ENCODE peak calls at places on chromosomes 4 and X, in six cellular contexts. G is GM23338, A is HCT116, O is OCI-LY7, Y is SK-N-SH, W is MM.1S. S is an unnamed sample.
A peak's percentile ranks its signal among the peaks of the same experiment; 100 is the strongest.

GRCh38 chrX:74613350-74614192 is 853 bp downstream of the RLIM start:
- DNase-seq in W (no peak), O (peak; percentile 39), A (no peak), Y (peak; percentile 26), G (peak; percentile 19), S (peak; percentile 20)

GRCh38 chr4:19807505-19807904 is 444.2 kb upstream of the SLIT2 start:
- DNase-seq in Y (no peak), W (no peak), O (no peak), A (no peak), G (no peak), S (peak; percentile 11)

GRCh38 chrX:12949927-12950656 is 24.8 kb upstream of the TMSB4X start:
- DNase-seq in G (no peak), W (peak; percentile 63), A (no peak), Y (no peak), O (peak; percentile 84), S (peak; percentile 72)

GRCh38 chr4:145179201-145179860 is 1.1 kb downstream of the OTUD4 start:
- DNase-seq in Y (peak; percentile 77), A (peak; percentile 26), O (peak; percentile 71), W (peak; percentile 88), G (peak; percentile 48), S (peak; percentile 86)

GRCh38 chrX:152915541-152916241 is 17.8 kb downstream of the ZNF185 start:
- DNase-seq in O (peak; percentile 31), A (peak; percentile 18), W (peak; percentile 9), G (peak; percentile 67), Y (peak; percentile 77), S (peak; percentile 52)

GRCh38 chr4:38489924-38490639 is 173.9 kb upstream of the KLF3 start:
- DNase-seq in W (no peak), A (no peak), O (no peak), G (peak; percentile 19), Y (no peak), S (peak; percentile 37)

GRCh38 chr4:100848865-100849264 is 331.0 kb upstream of the EMCN start:
- DNase-seq in Y (no peak), G (peak; percentile 48), A (peak; percentile 38), O (peak; percentile 4), W (no peak), S (peak; percentile 34)

GRCh38 chrX:153732406-153732805 is 7.8 kb downstream of the ABCD1 start:
- DNase-seq in A (no peak), G (no peak), O (no peak), W (no peak), Y (no peak), S (no peak)

GRCh38 chr4:152945639-152946038 is 9.5 kb downstream of the FHDC1 start:
- DNase-seq in W (no peak), Y (no peak), G (no peak), O (no peak), A (no peak), S (no peak)

GRCh38 chr4:152943673-152944072 is 7.5 kb downstream of the FHDC1 start:
- DNase-seq in O (no peak), A (no peak), G (no peak), W (no peak), Y (no peak), S (peak; percentile 27)

GRCh38 chr4:152942346-152942745 is 6.2 kb downstream of the FHDC1 start:
- DNase-seq in W (no peak), Y (no peak), A (no peak), O (no peak), G (no peak), S (no peak)

GRCh38 chr4:152946460-152946859 is 10.3 kb downstream of the FHDC1 start:
- DNase-seq in G (no peak), A (no peak), W (no peak), Y (no peak), O (no peak), S (no peak)

DNA sequence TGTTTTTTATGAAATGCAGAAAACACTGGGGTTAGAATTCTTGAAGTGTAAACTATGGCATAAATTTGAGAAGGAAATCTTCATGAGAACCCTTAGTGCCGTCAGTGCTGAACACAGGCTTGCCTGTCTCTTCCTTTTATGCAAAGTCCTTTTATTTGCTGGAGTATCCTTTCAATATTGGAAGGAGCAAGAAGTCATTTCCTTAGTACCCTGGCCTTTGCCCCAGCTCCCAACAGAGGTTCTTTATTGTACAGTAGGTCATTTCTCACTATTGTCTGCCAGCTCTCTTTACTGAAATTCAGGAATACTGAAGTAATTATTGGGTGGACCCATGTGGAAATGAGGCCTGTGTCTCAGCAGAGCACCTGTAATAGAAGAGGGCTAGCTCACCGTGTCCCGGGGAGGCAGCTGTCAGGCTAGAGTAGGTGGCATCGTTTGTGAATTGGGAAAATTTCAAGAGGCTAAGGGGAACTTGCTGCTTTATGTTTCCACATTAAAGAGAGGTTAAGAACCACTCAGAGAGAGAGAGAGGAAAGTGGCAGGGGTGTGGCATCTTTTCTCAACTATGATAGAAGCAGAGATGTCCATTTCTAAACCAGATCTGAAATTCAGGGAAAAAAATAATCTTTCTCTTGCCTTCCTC is 8.7 kb downstream of the FHDC1 start:
- DNase-seq in G (no peak), W (no peak), A (no peak), O (no peak), Y (no peak), S (no peak)
- TF ChIP-seq EZH2phosphoT487 in G (no peak), W (no peak), A (no peak), O (no peak), Y (no peak), S (no peak)

GRCh38 chrX:40102393-40103381 is 4.9 kb upstream of the BCOR start:
- DNase-seq in A (no peak), W (no peak), O (no peak), G (no peak), Y (no peak), S (peak; percentile 46)

GRCh38 chrX:40105016-40105790 is 7.4 kb upstream of the BCOR start:
- DNase-seq in W (peak; percentile 50), A (no peak), G (no peak), O (peak; percentile 74), Y (peak; percentile 64), S (peak; percentile 74)

GRCh38 chrX:40104649-40105015 is 6.9 kb upstream of the BCOR start:
- DNase-seq in A (no peak), W (peak; percentile 38), Y (peak; percentile 60), G (no peak), O (peak; percentile 66), S (peak; percentile 82)

GRCh38 chrX:40105791-40106676 is 8.3 kb upstream of the BCOR start:
- DNase-seq in O (peak; percentile 74), Y (peak; percentile 76), W (peak; percentile 71), G (peak; percentile 76), A (no peak), S (peak; percentile 91)

GRCh38 chrX:40103565-40104323 is 6.0 kb upstream of the BCOR start:
- DNase-seq in O (no peak), G (no peak), A (no peak), Y (no peak), W (no peak), S (peak; percentile 53)
- H3K27ac ChIP-seq in O (no peak overlapping the region), G (no peak overlapping the region), A (peak overlapping the region; percentile 99), Y (no peak overlapping the region), W (no peak overlapping the region), S (peak overlapping the region; percentile 93)

DNA sequence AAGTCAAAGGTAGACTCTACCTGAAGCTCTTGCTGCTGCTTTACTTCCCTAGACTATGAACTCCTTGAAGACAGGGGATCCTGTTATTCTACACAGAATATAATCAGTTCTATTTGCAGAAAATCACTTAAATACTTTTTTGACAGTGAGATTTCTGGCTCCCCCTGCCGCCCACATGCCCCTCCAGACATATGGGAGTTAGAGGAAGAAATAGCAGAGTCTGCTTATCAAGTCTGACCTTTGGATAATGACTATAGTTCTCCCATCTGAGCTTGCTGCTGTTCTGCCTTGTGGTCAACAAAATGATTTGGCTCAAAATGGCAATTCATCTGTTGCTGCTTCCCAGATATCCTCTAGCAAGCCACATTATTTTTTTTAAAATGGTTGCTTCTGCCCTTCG is 101.1 kb downstream of the ENOX2 start:
- DNase-seq in G (peak; percentile 7), A (no peak), W (no peak), O (no peak), Y (no peak), S (peak; percentile 4)
- TF ChIP-seq CTCF in G (peak; percentile 42), A (no peak), W (no peak), O (no peak), Y (peak; percentile 25), S (peak; percentile 5)

GRCh38 chr4:105950701-105951100 is 55.4 kb downstream of the NPNT start:
- DNase-seq in O (no peak), A (no peak), Y (no peak), G (no peak), W (no peak), S (no peak)

GRCh38 chr4:105952596-105952995 is 57.3 kb downstream of the NPNT start:
- DNase-seq in Y (no peak), G (no peak), W (no peak), O (no peak), A (no peak), S (no peak)

GRCh38 chr4:105946771-105947170 is 51.5 kb downstream of the NPNT start:
- DNase-seq in G (no peak), O (no peak), A (no peak), W (no peak), Y (no peak), S (no peak)

GRCh38 chr4:105956566-105956965 is 61.3 kb downstream of the NPNT start:
- DNase-seq in G (no peak), A (no peak), W (no peak), Y (no peak), O (no peak), S (no peak)

DNA sequence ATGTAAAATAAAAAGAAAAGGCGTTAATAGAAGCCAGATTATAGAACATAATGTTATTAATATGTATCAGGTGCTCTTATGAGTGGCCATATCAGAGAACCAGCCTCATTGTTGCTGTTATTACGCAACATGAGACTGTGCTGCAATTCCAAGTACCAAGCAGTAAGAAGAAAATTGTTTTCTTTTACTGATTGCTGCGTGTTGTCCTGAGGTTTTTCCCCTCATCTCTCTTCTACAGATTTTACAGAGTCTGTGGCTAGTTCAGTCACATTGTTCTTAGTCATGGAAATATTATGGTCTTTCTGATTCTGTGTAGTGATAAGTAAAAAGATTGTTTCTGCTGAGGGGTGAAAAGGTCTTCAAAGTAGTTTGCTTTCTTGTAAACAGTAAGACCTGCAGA is 55.9 kb downstream of the NPNT start:
- DNase-seq in G (peak; percentile 41), W (no peak), O (no peak), Y (no peak), A (no peak), S (peak; percentile 27)
- TF ChIP-seq EZH2phosphoT487 in G (no peak), W (no peak), O (no peak), Y (no peak), A (no peak), S (no peak)

DNA sequence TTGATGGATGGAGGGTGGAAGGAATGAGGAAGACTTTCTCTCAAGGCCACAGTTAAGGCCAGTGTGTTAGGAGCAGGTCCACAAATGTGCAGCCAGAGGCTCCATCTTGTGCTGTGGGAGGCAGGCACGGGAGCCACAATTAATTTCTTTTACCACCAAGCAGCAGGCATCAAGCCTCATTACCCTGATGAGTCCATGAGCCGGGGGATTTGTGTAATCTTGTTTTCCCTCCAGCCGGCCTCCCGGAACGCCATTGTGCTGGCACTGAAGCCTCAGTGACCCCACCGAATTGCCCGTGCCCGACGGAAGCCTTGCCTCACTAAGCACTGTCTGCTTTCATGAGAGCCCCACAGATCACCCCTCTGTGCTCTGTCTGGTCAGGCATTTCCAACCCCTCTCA is 154.7 kb upstream of the STX18 start:
- DNase-seq in G (no peak), W (no peak), Y (no peak), A (no peak), O (no peak), S (no peak)
- H3K27ac ChIP-seq in G (no peak overlapping the region), W (no peak overlapping the region), Y (no peak overlapping the region), A (no peak overlapping the region), O (no peak overlapping the region), S (no peak overlapping the region)

DNA sequence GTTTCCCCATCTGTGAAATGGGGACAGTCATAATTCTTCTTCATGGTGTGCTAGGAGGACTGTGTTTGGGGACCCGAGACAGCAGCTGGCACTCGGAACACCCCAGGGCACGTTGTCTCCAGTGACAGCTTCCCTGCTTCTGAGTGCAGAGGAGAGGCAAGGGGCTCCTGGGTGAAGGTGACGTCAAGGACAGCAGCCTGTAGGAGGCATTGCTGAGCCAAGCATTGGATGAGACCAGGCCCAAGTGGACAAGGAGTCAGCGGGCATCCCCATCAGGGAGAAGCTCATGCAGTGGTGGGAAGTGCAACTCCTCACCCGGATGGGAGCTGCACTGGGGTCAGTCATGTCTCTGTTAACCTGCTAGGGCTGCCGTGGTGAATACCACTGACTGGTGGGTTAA is 46.1 kb downstream of the EVC start:
- DNase-seq in W (no peak), G (no peak), Y (no peak), O (no peak), A (no peak), S (no peak)
- TF ChIP-seq CTCF in W (no peak), G (no peak), Y (no peak), O (no peak), A (no peak), S (no peak)

S was measured in hepatocyte.